ENCODE peak calls at places on chromosomes 12 and 14, in nine cellular contexts. Z is heart left ventricle, M is right lobe of liver, S is GM23338, J is cardiac fibroblast, H is astrocyte, I is Peyer's patch, U is HFF-Myc, G is stomach. T is an unnamed sample.
A peak's percentile ranks its signal among the peaks of the same experiment; 100 is the strongest.

GRCh38 chr12:2129076-2129475 is 76.3 kb downstream of the CACNA1C start:
- DNase-seq in S (no peak), H (peak; percentile 38), U (no peak), Z (no peak), I (no peak), G (no peak), M (no peak), J (peak; percentile 64), T (peak; percentile 87)

GRCh38 chr14:64704145-64704742 is at the start of gene PLEKHG3:
- DNase-seq in Z (peak; percentile 88), M (peak; percentile 93), J (peak; percentile 58), H (peak; percentile 69), G (peak; percentile 87), U (no peak), S (peak; percentile 93), I (peak; percentile 82), T (peak; percentile 68)

GRCh38 chr12:46884362-46884761 is 58.6 kb upstream of the SLC38A4 start:
- DNase-seq in U (no peak), G (no peak), Z (no peak), J (no peak), S (no peak), H (no peak), M (no peak), I (no peak), T (no peak)

GRCh38 chr12:118850244-118850825 is 131.0 kb upstream of the SRRM4 start:
- DNase-seq in U (no peak), I (no peak), G (no peak), J (peak; percentile 5), S (peak; percentile 82), M (no peak), H (no peak), Z (no peak), T (no peak)

GRCh38 chr12:118220697-118221096 is 84.8 kb downstream of the PEBP1 start:
- DNase-seq in S (no peak), U (no peak), J (no peak), H (no peak), Z (no peak), I (no peak), M (no peak), G (no peak), T (no peak)

GRCh38 chr14:24481622-24482324 is 26.3 kb downstream of the CMA1 start:
- DNase-seq in H (no peak), Z (no peak), I (peak; percentile 75), S (peak; percentile 92), M (no peak), J (peak; percentile 43), U (no peak), G (peak; percentile 27), T (peak; percentile 11)

GRCh38 chr14:44291516-44291915 is 215.6 kb downstream of the FSCB start:
- DNase-seq in S (no peak), H (no peak), G (no peak), J (no peak), I (no peak), Z (no peak), M (no peak), U (no peak), T (no peak)

GRCh38 chr12:115129727-115130126 is 445.8 kb upstream of the TBX3 start:
- DNase-seq in U (no peak), H (no peak), G (no peak), J (peak; percentile 29), M (peak; percentile 61), Z (no peak), S (no peak), I (no peak), T (no peak)

GRCh38 chr12:11949738-11950403 is 120.9 kb upstream of the BCL2L14 start:
- DNase-seq in I (no peak), G (peak; percentile 61), M (peak; percentile 66), U (no peak), S (no peak), H (no peak), J (no peak), Z (no peak), T (no peak)

GRCh38 chr14:82642425-82642824 is 1108.8 kb upstream of the SEL1L start:
- DNase-seq in Z (no peak), I (no peak), G (no peak), U (no peak), J (no peak), H (no peak), M (no peak), S (peak; percentile 71), T (no peak)

GRCh38 chr14:23562822-23563472 is 4.6 kb downstream of the AP1G2 start:
- DNase-seq in J (peak; percentile 79), G (peak; percentile 58), S (peak; percentile 90), M (no peak), I (peak; percentile 74), H (no peak), Z (no peak), U (no peak), T (peak; percentile 62)

GRCh38 chr12:123427036-123427769 is 9.3 kb downstream of the RILPL2 start:
- DNase-seq in J (no peak), I (peak; percentile 88), M (no peak), G (no peak), U (no peak), S (no peak), Z (no peak), H (no peak), T (no peak)

GRCh38 chr12:122873540-122873939 is 22.4 kb downstream of the VPS37B start:
- DNase-seq in H (no peak), J (no peak), U (no peak), G (peak; percentile 22), M (peak; percentile 37), Z (no peak), S (no peak), I (peak; percentile 44), T (no peak)

GRCh38 chr14:54435500-54435981 is 5.6 kb downstream of the CNIH1 start:
- DNase-seq in Z (no peak), M (no peak), I (no peak), G (no peak), S (no peak), J (peak; percentile 72), H (peak; percentile 89), U (no peak), T (peak; percentile 21)

GRCh38 chr14:68563256-68564131 is 229.4 kb downstream of the ZFP36L1 start:
- DNase-seq in G (peak; percentile 42), M (peak; percentile 60), Z (no peak), J (peak; percentile 69), I (no peak), H (peak; percentile 79), S (peak; percentile 28), U (no peak), T (peak; percentile 94)

GRCh38 chr12:93873561-93873960 is 196.4 kb downstream of the CRADD start:
- DNase-seq in I (no peak), H (no peak), J (no peak), S (no peak), U (no peak), Z (no peak), M (no peak), G (no peak), T (no peak)

GRCh38 chr12:75706786-75707605 is 195.6 kb upstream of the KRR1 start:
- DNase-seq in G (no peak), I (no peak), J (peak; percentile 91), M (no peak), S (no peak), Z (no peak), H (peak; percentile 81), U (peak; percentile 84), T (peak; percentile 50)

DNA sequence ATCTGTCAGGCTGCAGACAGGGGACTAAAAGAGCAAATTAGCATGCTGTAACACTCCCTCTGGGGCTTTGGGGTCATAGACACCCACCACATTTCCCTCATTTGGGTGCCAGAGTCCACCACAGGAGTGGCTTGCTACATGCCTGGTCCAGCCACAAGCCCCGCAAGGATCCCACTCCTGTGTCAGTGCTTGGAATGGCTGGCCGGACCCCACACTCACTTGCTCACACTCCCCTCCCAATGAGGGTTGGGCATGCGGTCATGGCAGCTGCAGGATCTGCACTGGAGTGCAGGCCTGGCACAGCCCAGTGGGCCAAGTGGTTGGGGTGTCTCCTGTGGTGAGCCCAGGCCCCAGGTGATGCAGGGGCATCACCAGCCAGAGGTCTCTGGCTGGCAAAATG is 59.9 kb downstream of the TSPAN19 start:
- DNase-seq in S (no peak), Z (no peak), U (no peak), M (no peak), I (no peak), J (no peak), H (no peak), G (no peak), T (no peak)
- H3K4me3 ChIP-seq in S (no peak overlapping the region), Z (no peak overlapping the region), U (no peak overlapping the region), M (no peak overlapping the region), I (no peak overlapping the region), J (no peak overlapping the region), H (no peak overlapping the region), G (no peak overlapping the region), T (no peak overlapping the region)

DNA sequence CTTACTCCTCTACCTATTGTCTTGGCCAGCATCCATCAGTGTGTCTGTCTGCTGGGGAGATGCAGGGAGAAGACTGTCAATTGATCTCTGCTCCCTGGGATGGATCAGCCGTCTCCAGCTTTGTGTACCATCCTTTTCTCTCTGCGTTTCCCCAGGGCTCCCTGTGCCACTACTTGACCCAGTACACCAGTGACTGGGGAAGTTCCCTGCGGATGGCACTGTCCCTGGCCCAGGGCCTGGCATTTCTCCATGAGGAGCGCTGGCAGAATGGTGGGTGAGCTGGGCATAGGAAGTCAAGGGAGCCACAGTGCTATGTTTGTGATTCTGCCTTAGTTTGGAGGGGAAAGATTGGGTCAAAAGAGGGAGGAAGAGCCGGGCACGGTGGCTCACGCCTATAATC is 5.1 kb downstream of the AMHR2 start:
- DNase-seq in S (no peak), U (no peak), J (no peak), Z (no peak), H (no peak), G (no peak), I (no peak), M (no peak), T (no peak)
- TF ChIP-seq CTCF in S (no peak), U (no peak), J (no peak), Z (no peak), H (no peak), G (no peak), I (no peak), M (no peak), T (no peak)

DNA sequence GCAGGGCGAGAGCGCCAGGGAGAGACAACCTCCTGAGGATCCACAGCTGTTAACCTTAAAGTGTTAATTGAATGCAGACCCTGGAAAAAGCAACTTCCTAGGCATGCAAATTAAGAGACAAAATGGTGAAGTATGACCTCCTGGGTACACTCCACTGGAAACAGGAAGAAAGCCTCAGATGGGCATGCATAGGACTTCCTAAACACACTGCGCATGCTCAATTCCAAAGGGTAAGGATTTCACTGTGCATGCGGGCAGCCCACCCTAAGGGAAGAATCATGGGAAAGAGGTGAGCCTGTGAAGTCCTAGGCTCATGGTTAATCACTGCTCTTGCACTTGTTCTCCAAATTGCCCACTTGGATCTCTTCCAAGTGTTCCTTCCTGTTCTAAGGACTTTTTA is 80.5 kb upstream of the CAPRIN2 start:
- DNase-seq in S (no peak), Z (no peak), I (no peak), J (no peak), U (no peak), G (no peak), H (no peak), M (no peak), T (no peak)
- H3K4me3 ChIP-seq in S (no peak overlapping the region), Z (no peak overlapping the region), I (no peak overlapping the region), J (no peak overlapping the region), U (no peak overlapping the region), G (no peak overlapping the region), H (no peak overlapping the region), M (no peak overlapping the region), T (no peak overlapping the region)

DNA sequence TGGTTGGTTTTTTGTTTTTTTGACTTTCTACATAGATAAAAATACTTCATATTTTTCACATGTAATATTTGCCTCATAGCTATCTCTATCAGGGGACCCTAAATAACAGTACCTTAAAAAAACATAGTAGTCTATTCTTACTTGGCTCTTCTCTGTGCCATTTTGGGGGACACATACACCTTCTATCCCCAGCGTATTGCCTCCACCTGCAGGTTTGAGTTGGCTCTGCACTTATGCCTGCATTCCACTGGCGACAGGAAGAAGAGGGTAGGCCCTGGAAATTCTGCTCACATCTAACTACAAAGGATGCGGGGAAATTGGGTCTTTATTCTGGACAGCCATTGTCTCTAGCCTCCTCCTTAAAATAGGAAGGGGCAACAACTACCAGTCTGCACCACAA is 13.8 kb upstream of the IFI27L2 start:
- DNase-seq in U (no peak), J (no peak), G (no peak), M (no peak), Z (no peak), I (no peak), S (peak; percentile 81), H (no peak), T (no peak)
- TF ChIP-seq CTCF in U (peak; percentile 27), J (peak; percentile 48), G (no peak), M (peak; percentile 8), Z (no peak), I (no peak), S (peak; percentile 79), H (peak; percentile 33), T (peak; percentile 28)

T was measured in AG10803.